ENCODE peak calls at places on chromosomes 11 and 22, in four cellular contexts. One of them, this sample, is unnamed.

GRCh38 chr22:44291265-44292006 is 21.3 kb downstream of the SHISAL1 start:
- DNase-seq in mammary epithelial cell: no peak
- DNase-seq in naive thymus-derived CD4-positive, alpha-beta T cell: no peak
- DNase-seq in choroid plexus epithelial cell: no peak
- DNase-seq in this sample: no peak

GRCh38 chr11:34525098-34525497 is 11.5 kb upstream of the ELF5 start:
- DNase-seq in mammary epithelial cell: no peak
- DNase-seq in naive thymus-derived CD4-positive, alpha-beta T cell: no peak
- DNase-seq in choroid plexus epithelial cell: no peak
- DNase-seq in this sample: no peak

GRCh38 chr11:17219016-17219415 is 11.2 kb upstream of the PIK3C2A start:
- DNase-seq in mammary epithelial cell: no peak
- DNase-seq in naive thymus-derived CD4-positive, alpha-beta T cell: no peak
- DNase-seq in choroid plexus epithelial cell: no peak
- DNase-seq in this sample: no peak

GRCh38 chr11:60763692-60764369 is 7.2 kb downstream of the MS4A15 start:
- DNase-seq in mammary epithelial cell: no peak
- DNase-seq in naive thymus-derived CD4-positive, alpha-beta T cell: no peak
- DNase-seq in choroid plexus epithelial cell: no peak
- DNase-seq in this sample: no peak

GRCh38 chr11:71449596-71449995 is 1.4 kb upstream of the DHCR7 start:
- DNase-seq in mammary epithelial cell: peak
- DNase-seq in naive thymus-derived CD4-positive, alpha-beta T cell: no peak
- DNase-seq in choroid plexus epithelial cell: no peak
- DNase-seq in this sample: no peak

GRCh38 chr11:35953081-35953480 is 9.2 kb downstream of the LDLRAD3 start:
- DNase-seq in mammary epithelial cell: no peak
- DNase-seq in naive thymus-derived CD4-positive, alpha-beta T cell: no peak
- DNase-seq in choroid plexus epithelial cell: no peak
- DNase-seq in this sample: no peak

GRCh38 chr11:100525635-100526034 is 161.5 kb upstream of the ARHGAP42 start:
- DNase-seq in mammary epithelial cell: peak
- DNase-seq in naive thymus-derived CD4-positive, alpha-beta T cell: no peak
- DNase-seq in choroid plexus epithelial cell: peak
- DNase-seq in this sample: peak

GRCh38 chr11:14312736-14313438 is 46.1 kb downstream of the RRAS2 start:
- DNase-seq in mammary epithelial cell: no peak
- DNase-seq in naive thymus-derived CD4-positive, alpha-beta T cell: no peak
- DNase-seq in choroid plexus epithelial cell: peak
- DNase-seq in this sample: peak

GRCh38 chr11:82494988-82495432 is 238.7 kb downstream of the FAM181B start:
- DNase-seq in mammary epithelial cell: peak
- DNase-seq in naive thymus-derived CD4-positive, alpha-beta T cell: no peak
- DNase-seq in choroid plexus epithelial cell: no peak
- DNase-seq in this sample: peak

GRCh38 chr11:128888034-128888985 is 2.8 kb upstream of the KCNJ5 start:
- DNase-seq in mammary epithelial cell: peak
- DNase-seq in naive thymus-derived CD4-positive, alpha-beta T cell: no peak
- DNase-seq in choroid plexus epithelial cell: no peak
- DNase-seq in this sample: no peak

GRCh38 chr22:28799125-28799833 is 1.1 kb downstream of the XBP1 start:
- DNase-seq in mammary epithelial cell: peak
- DNase-seq in naive thymus-derived CD4-positive, alpha-beta T cell: no peak
- DNase-seq in choroid plexus epithelial cell: peak
- DNase-seq in this sample: no peak

GRCh38 chr11:122229611-122230386 is 113.8 kb upstream of the BLID start:
- DNase-seq in mammary epithelial cell: no peak
- DNase-seq in naive thymus-derived CD4-positive, alpha-beta T cell: no peak
- DNase-seq in choroid plexus epithelial cell: no peak
- DNase-seq in this sample: no peak

GRCh38 chr11:62573006-62573591 is 592 bp downstream of the EEF1G start:
- DNase-seq in mammary epithelial cell: no peak
- DNase-seq in naive thymus-derived CD4-positive, alpha-beta T cell: peak
- DNase-seq in choroid plexus epithelial cell: peak
- DNase-seq in this sample: no peak

GRCh38 chr11:121891134-121891533 is 224.9 kb downstream of the BLID start:
- DNase-seq in mammary epithelial cell: no peak
- DNase-seq in naive thymus-derived CD4-positive, alpha-beta T cell: no peak
- DNase-seq in choroid plexus epithelial cell: no peak
- DNase-seq in this sample: no peak

GRCh38 chr11:64156235-64157011 is 9.5 kb downstream of the MACROD1 start:
- DNase-seq in mammary epithelial cell: no peak
- DNase-seq in naive thymus-derived CD4-positive, alpha-beta T cell: no peak
- DNase-seq in choroid plexus epithelial cell: no peak
- DNase-seq in this sample: no peak

GRCh38 chr22:43829448-43829821 is 17.3 kb upstream of the EFCAB6 start:
- DNase-seq in mammary epithelial cell: no peak
- DNase-seq in naive thymus-derived CD4-positive, alpha-beta T cell: no peak
- DNase-seq in choroid plexus epithelial cell: no peak
- DNase-seq in this sample: no peak

GRCh38 chr11:65417702-65418430 is 4.7 kb upstream of the NEAT1 start:
- DNase-seq in mammary epithelial cell: peak
- DNase-seq in naive thymus-derived CD4-positive, alpha-beta T cell: peak
- DNase-seq in choroid plexus epithelial cell: peak
- DNase-seq in this sample: no peak

GRCh38 chr11:125236072-125236825 is 71.7 kb downstream of the PKNOX2 start:
- DNase-seq in mammary epithelial cell: no peak
- DNase-seq in naive thymus-derived CD4-positive, alpha-beta T cell: no peak
- DNase-seq in choroid plexus epithelial cell: no peak
- DNase-seq in this sample: no peak

GRCh38 chr11:3905080-3905953 is 49.9 kb downstream of the STIM1 start:
- DNase-seq in mammary epithelial cell: peak
- DNase-seq in naive thymus-derived CD4-positive, alpha-beta T cell: peak
- DNase-seq in choroid plexus epithelial cell: peak
- DNase-seq in this sample: peak

GRCh38 chr11:2428322-2428795 is 16.0 kb downstream of the TRPM5 start:
- DNase-seq in mammary epithelial cell: peak
- DNase-seq in naive thymus-derived CD4-positive, alpha-beta T cell: peak
- DNase-seq in choroid plexus epithelial cell: peak
- DNase-seq in this sample: peak

GRCh38 chr22:27144345-27144744 is 487.0 kb downstream of the MIAT start:
- DNase-seq in mammary epithelial cell: no peak
- DNase-seq in naive thymus-derived CD4-positive, alpha-beta T cell: no peak
- DNase-seq in choroid plexus epithelial cell: no peak
- DNase-seq in this sample: no peak

GRCh38 chr11:18115360-18116127 is 9.7 kb upstream of the SAAL1 start:
- DNase-seq in mammary epithelial cell: peak
- DNase-seq in naive thymus-derived CD4-positive, alpha-beta T cell: peak
- DNase-seq in choroid plexus epithelial cell: peak
- DNase-seq in this sample: peak

GRCh38 chr11:134559617-134559992 is 147.6 kb upstream of the B3GAT1 start:
- DNase-seq in mammary epithelial cell: no peak
- DNase-seq in naive thymus-derived CD4-positive, alpha-beta T cell: no peak
- DNase-seq in choroid plexus epithelial cell: no peak
- DNase-seq in this sample: no peak

GRCh38 chr22:41256254-41256897 is 15.6 kb upstream of the CHADL start:
- DNase-seq in mammary epithelial cell: peak
- DNase-seq in naive thymus-derived CD4-positive, alpha-beta T cell: no peak
- DNase-seq in choroid plexus epithelial cell: peak
- DNase-seq in this sample: no peak

GRCh38 chr11:569273-569885 is 6.9 kb upstream of the PHRF1 start:
- DNase-seq in mammary epithelial cell: no peak
- DNase-seq in naive thymus-derived CD4-positive, alpha-beta T cell: no peak
- DNase-seq in choroid plexus epithelial cell: no peak
- DNase-seq in this sample: no peak

GRCh38 chr11:123707606-123708205 is 33.8 kb downstream of the ZNF202 start:
- DNase-seq in mammary epithelial cell: peak
- DNase-seq in naive thymus-derived CD4-positive, alpha-beta T cell: peak
- DNase-seq in choroid plexus epithelial cell: peak
- DNase-seq in this sample: peak

GRCh38 chr11:20647976-20648565 is 21.3 kb upstream of the NELL1 start:
- DNase-seq in mammary epithelial cell: peak
- DNase-seq in naive thymus-derived CD4-positive, alpha-beta T cell: no peak
- DNase-seq in choroid plexus epithelial cell: peak
- DNase-seq in this sample: peak

GRCh38 chr11:117072517-117073218 is 25.6 kb downstream of the SIK3 start:
- DNase-seq in mammary epithelial cell: peak
- DNase-seq in naive thymus-derived CD4-positive, alpha-beta T cell: no peak
- DNase-seq in choroid plexus epithelial cell: peak
- DNase-seq in this sample: no peak

GRCh38 chr11:32072872-32073661 is 17.8 kb upstream of the RCN1 start:
- DNase-seq in mammary epithelial cell: no peak
- DNase-seq in naive thymus-derived CD4-positive, alpha-beta T cell: no peak
- DNase-seq in choroid plexus epithelial cell: no peak
- DNase-seq in this sample: no peak

DNA sequence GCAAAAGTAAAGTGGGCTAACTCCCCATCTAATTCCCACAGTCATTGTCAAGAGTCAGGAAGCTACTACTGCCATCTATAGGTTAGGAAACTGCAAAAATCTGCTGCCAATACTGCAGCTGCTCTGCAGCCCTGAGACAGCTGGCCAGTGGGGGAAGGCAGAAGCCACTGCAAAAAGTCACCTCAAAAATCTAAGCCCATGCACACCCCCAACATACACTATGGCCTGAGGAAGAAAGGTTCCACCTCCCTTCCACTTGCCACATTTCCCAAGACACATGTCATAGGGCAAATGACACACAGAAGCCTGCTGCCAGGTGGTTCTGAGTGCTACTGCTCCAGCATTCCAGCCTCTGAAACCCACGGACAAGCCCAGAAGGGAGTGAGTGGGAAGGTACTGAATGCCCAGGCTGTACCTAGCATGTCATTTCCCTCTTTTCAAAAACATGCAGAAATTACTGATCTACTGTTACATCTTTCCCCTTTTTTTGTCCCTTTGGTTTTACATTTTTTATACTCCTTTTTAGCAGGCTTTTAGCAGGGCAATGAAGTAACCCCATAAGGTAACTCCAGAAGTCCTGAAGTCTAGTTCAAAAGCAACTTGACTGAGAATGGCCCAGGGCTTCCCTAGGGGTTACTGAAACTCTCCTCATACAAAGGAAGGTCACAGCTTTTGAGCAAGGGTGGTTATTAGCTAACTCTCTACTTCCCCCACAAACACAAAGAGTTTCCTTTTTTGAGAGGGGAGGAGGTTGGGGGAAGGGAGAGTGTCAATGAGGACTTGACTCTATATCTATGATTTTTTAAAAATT is 36.8 kb downstream of the DGCR2 start:
- DNase-seq in mammary epithelial cell: peak
- DNase-seq in naive thymus-derived CD4-positive, alpha-beta T cell: no peak
- DNase-seq in choroid plexus epithelial cell: peak
- DNase-seq in this sample: no peak
- H3K4me3 ChIP-seq in mammary epithelial cell: no peak
- H3K4me3 ChIP-seq in naive thymus-derived CD4-positive, alpha-beta T cell: no peak
- H3K4me3 ChIP-seq in choroid plexus epithelial cell: no peak
- H3K4me3 ChIP-seq in this sample: no peak

DNA sequence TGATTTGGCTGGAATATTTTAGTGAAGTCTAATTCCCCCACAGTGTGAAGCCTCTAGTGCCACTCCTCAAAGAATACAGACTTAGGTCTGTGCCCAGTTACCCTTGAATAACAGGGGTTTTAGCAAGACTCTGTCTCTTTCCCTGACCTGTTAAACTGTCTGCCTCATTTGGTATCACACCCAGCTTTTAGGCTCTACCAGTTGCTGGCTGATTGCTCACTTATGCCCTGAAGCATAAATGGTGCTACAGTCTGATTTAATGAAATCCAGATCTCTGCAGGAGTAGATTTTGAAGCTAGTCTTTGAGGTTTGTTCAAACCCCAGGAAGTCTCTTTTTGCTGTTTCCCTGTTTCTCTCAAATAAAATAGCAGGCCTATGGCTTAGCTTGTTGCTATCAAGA is 45.2 kb upstream of the LIPT2 start:
- DNase-seq in mammary epithelial cell: peak
- DNase-seq in naive thymus-derived CD4-positive, alpha-beta T cell: no peak
- DNase-seq in choroid plexus epithelial cell: no peak
- DNase-seq in this sample: no peak
- H3K4me3 ChIP-seq in mammary epithelial cell: no peak
- H3K4me3 ChIP-seq in naive thymus-derived CD4-positive, alpha-beta T cell: no peak
- H3K4me3 ChIP-seq in choroid plexus epithelial cell: no peak
- H3K4me3 ChIP-seq in this sample: no peak

GRCh38 chr11:86460461-86461404 is 86.0 kb downstream of the CCDC81 start:
- DNase-seq in mammary epithelial cell: no peak
- DNase-seq in naive thymus-derived CD4-positive, alpha-beta T cell: peak
- DNase-seq in choroid plexus epithelial cell: peak
- DNase-seq in this sample: no peak

GRCh38 chr11:86458294-86459001 is 83.8 kb downstream of the CCDC81 start:
- DNase-seq in mammary epithelial cell: no peak
- DNase-seq in naive thymus-derived CD4-positive, alpha-beta T cell: no peak
- DNase-seq in choroid plexus epithelial cell: no peak
- DNase-seq in this sample: no peak

GRCh38 chr11:86461892-86462291 is 87.2 kb downstream of the CCDC81 start:
- DNase-seq in mammary epithelial cell: no peak
- DNase-seq in naive thymus-derived CD4-positive, alpha-beta T cell: no peak
- DNase-seq in choroid plexus epithelial cell: no peak
- DNase-seq in this sample: no peak

GRCh38 chr11:86459002-86459385 is 84.3 kb downstream of the CCDC81 start:
- DNase-seq in mammary epithelial cell: no peak
- DNase-seq in naive thymus-derived CD4-positive, alpha-beta T cell: no peak
- DNase-seq in choroid plexus epithelial cell: no peak
- DNase-seq in this sample: no peak

DNA sequence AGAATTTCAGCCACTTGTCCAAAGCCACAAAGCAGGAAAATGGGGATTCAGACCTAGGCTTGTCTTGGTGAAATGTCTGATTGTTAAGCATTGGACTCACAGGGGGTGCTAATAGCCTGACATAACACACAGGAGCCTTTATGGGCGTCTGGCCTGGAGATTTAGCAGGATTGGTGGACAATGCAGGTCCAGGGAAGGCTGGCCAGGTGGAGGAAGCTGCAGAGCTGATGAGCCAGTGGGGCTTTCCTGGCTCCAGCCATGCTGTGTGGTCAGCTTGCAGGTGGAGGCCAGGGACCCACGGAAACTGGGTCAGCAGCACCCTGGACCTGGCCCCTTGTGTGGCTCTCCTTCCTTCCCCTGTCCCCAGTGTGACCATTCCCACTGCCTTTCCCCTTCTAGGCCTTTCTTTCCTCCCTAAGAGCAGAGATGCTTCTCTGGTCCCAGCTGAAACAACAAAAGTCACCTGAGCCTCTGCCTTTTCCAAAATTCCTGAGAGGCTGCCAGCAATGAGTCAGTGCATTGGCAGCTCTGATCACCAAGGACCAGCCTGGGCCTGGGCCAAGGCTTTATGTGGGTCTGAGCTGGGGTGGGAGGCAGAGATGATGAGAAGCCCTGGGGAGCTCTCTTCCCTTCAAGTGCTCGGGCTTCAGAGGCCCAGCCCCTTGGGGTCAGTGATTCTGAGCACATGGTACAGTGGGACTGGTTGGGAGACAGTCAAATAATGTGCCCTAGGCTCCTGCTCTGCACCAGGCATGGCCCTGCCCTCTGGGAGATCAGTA is 85.2 kb downstream of the CCDC81 start:
- DNase-seq in mammary epithelial cell: peak
- DNase-seq in naive thymus-derived CD4-positive, alpha-beta T cell: peak
- DNase-seq in choroid plexus epithelial cell: peak
- DNase-seq in this sample: no peak
- H3K4me3 ChIP-seq in mammary epithelial cell: no peak
- H3K4me3 ChIP-seq in naive thymus-derived CD4-positive, alpha-beta T cell: no peak
- H3K4me3 ChIP-seq in choroid plexus epithelial cell: no peak
- H3K4me3 ChIP-seq in this sample: no peak

GRCh38 chr11:127864861-127865260 is 722.5 kb downstream of the ETS1 start:
- DNase-seq in mammary epithelial cell: no peak
- DNase-seq in naive thymus-derived CD4-positive, alpha-beta T cell: no peak
- DNase-seq in choroid plexus epithelial cell: no peak
- DNase-seq in this sample: no peak
- H3K4me3 ChIP-seq in mammary epithelial cell: no peak
- H3K4me3 ChIP-seq in naive thymus-derived CD4-positive, alpha-beta T cell: no peak
- H3K4me3 ChIP-seq in choroid plexus epithelial cell: no peak
- H3K4me3 ChIP-seq in this sample: no peak

GRCh38 chr11:44894217-44894617 is 56.5 kb downstream of the TP53I11 start:
- DNase-seq in mammary epithelial cell: peak
- DNase-seq in naive thymus-derived CD4-positive, alpha-beta T cell: peak
- DNase-seq in choroid plexus epithelial cell: peak
- DNase-seq in this sample: peak
- H3K4me3 ChIP-seq in mammary epithelial cell: no peak
- H3K4me3 ChIP-seq in naive thymus-derived CD4-positive, alpha-beta T cell: no peak
- H3K4me3 ChIP-seq in choroid plexus epithelial cell: no peak
- H3K4me3 ChIP-seq in this sample: no peak

This sample was measured in Jurkat, Clone E6-1.